ENCODE peak calls at places on chromosomes 3 and 15, in ten cellular contexts. V, U, P, R, T, N, G, L, S and I are unnamed samples.

GRCh38 chr3:32089476-32089875 is 16.9 kb upstream of the GPD1L start:
- DNase-seq in L (no peak), V (no peak), N (no peak), G (no peak), U (no peak), S (no peak), P (no peak), R (no peak), T (no peak), I (no peak)

GRCh38 chr3:196159952-196160804 is 51.0 kb downstream of the ZDHHC19 start:
- DNase-seq in N (peak), R (no peak), L (peak), U (peak), S (peak), G (no peak), T (no peak), P (peak), V (peak), I (no peak)

GRCh38 chr3:13343601-13344000 is 76.5 kb downstream of the NUP210 start:
- DNase-seq in R (no peak), G (no peak), V (no peak), P (no peak), U (no peak), T (no peak), N (no peak), L (no peak), S (peak), I (no peak)

GRCh38 chr3:46876313-46877300 is 914 bp upstream of the PTH1R start:
- DNase-seq in S (no peak), P (no peak), L (no peak), N (no peak), G (no peak), U (no peak), R (no peak), V (no peak), T (no peak), I (no peak)

GRCh38 chr15:55407631-55407948 is 569 bp downstream of the CCPG1 start:
- DNase-seq in S (no peak), V (no peak), U (no peak), T (no peak), N (no peak), G (no peak), L (peak), P (no peak), R (no peak), I (no peak)

GRCh38 chr3:128459451-128459820 is 7.3 kb downstream of the DNAJB8 start:
- DNase-seq in R (no peak), L (no peak), T (no peak), U (no peak), V (no peak), G (no peak), S (no peak), P (no peak), N (no peak), I (no peak)

GRCh38 chr3:13042127-13042931 is 30.9 kb downstream of the IQSEC1 start:
- DNase-seq in R (peak), U (no peak), G (peak), L (no peak), T (no peak), S (no peak), P (no peak), N (no peak), V (no peak), I (no peak)

GRCh38 chr3:151135548-151136337 is 50.3 kb downstream of the MED12L start:
- DNase-seq in U (peak), S (peak), L (no peak), T (no peak), G (no peak), P (no peak), N (no peak), R (no peak), V (no peak), I (peak)

GRCh38 chr15:100348578-100348977 is 6.8 kb upstream of the ADAMTS17 start:
- DNase-seq in R (no peak), P (no peak), L (no peak), T (no peak), G (no peak), S (no peak), U (no peak), V (peak), N (no peak), I (no peak)

GRCh38 chr3:111541391-111541790 is 606 bp upstream of the CD96 start:
- DNase-seq in S (no peak), G (no peak), L (no peak), V (no peak), T (no peak), U (no peak), P (no peak), N (no peak), R (no peak), I (no peak)

GRCh38 chr15:75725021-75725718 is 12.5 kb upstream of the CSPG4 start:
- DNase-seq in U (no peak), S (no peak), T (no peak), P (no peak), G (no peak), N (no peak), R (peak), L (no peak), V (no peak), I (no peak)

GRCh38 chr3:21484323-21485154 is 266.5 kb downstream of the ZNF385D start:
- DNase-seq in T (no peak), G (peak), L (peak), P (peak), R (peak), N (peak), V (peak), U (peak), S (peak), I (no peak)

DNA sequence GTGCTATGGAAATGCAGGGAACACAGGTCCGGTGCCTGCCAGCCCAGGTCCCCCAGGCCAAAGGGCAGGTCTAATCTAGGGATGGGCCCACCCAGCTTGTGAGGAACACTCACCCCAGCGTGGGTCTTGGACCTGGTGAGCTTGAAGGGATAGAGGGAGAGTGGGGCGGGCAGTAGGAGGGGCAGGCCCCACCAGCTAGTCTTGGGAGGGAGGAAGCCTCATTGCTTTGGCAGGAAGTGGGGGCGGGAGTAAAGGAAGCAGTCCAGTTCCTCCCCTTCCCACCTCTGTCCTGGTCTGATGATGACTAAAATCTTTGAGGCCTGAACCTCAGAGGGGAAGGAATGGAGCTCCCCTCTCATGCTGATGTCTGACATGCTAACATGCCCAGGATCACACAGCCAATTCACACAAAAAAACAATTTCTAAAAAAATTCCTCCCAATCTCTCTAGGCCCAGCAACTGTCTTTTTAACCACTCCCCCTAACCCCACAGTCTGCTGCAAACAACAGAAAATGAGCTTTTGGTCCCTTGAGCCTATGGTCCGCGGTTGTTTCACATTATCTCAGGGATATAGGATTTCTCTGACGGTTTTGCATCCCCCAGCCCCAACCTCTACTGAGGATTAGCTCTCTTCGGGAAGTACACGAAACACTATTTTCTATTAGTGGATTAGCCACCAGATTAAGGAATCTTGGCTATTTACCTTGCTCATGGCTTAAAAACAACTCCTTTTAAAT is 30.7 kb upstream of the DUSP7 start:
- DNase-seq in S (peak), L (no peak), V (no peak), G (peak), U (peak), P (no peak), R (no peak), T (no peak), N (no peak), I (no peak)
- H3K27ac ChIP-seq in S (peak), L (no peak), V (no peak), G (no peak), U (no peak), P (no peak), R (no peak), T (peak), N (no peak), I (no peak)

DNA sequence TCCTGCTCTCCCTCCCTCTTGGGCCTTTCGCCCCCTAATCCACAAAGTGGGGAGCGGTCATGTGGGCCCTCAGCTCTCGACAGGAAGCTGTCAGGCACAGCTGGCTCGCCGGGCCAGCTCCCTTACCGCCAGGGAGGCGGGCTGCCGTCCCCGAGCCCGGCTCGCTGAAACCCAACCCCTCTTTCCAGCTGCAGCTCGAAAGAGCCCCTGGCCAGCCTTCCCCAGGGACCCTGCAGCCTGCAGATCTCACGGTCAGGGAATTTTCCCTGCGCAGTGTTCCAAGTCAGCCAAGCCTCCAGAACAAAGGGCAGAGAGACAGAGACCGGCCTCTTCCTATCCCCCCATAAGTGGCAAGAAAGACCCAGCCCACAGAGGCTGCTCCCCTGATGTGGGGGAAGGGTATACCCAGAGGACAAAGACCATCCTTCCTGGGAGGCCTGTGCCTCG is 32.8 kb downstream of the MAGEF1 start:
- DNase-seq in S (no peak), P (peak), L (peak), U (no peak), N (no peak), R (peak), G (peak), T (no peak), V (peak), I (no peak)
- H3K27ac ChIP-seq in S (no peak), P (no peak), L (no peak), U (no peak), N (no peak), R (peak), G (no peak), T (peak), V (peak), I (no peak)

DNA sequence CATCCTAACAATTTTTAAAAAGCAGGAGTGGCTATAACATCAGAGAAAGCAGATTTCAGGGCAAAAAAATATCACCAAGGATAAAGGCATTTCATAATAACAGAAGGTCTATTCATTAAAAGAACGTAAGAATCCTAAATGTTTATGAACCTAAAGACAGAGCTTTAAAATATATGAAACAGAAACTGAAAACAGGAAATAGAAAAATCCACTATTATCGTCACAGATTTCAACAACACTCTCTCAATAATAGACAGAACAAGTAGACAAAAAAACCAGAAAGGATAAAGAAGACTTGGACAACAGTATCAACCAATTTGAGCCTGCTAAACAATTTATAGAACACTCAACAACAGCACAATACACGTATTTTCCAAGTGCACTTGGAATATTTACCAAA is 71.4 kb downstream of the FBXL22 start:
- DNase-seq in N (no peak), R (no peak), V (no peak), S (no peak), G (no peak), P (no peak), T (no peak), L (no peak), U (peak), I (no peak)
- H3K27ac ChIP-seq in N (no peak), R (no peak), V (no peak), S (no peak), G (no peak), P (no peak), T (no peak), L (no peak), U (peak), I (peak)

DNA sequence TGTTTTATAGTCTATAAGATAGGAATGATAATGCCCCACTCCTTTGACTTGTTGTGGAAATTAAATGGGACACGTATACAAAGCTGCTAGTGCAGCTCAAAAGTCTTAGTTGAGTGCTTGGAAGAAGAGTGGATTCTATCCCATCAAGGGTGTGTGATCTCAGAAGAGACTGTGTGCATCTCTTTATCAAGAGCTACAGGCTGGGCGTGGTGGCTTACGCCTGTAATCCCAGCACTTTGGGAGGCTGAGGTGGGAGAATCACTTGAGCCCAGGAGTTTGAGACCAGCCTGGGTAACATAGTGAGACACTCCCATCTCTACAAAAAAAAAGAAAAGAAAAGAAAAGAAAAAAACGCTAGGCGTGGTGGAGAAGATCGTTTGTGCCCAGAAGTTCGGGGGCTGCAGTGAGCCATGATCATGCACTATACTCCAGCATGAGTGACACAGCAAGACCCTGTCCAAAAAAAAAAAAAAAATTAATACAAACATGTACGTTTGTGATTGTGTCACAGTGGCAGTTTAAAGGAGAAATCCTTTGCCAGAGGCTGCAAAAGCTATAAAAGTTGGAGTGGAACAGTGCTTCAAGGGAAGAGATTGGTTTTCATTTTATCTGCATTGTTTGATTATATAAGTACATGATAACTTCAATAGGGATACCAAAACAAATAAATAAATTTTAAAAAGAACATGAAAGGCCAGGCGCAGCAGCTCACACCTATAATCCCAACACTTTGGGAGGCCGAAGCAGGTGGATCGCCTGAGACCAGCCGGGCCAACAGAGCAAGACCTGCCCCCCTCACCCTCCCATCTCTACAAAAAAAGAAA is 895 bp upstream of the DIS3L start:
- DNase-seq in P (no peak), N (no peak), T (no peak), R (no peak), V (no peak), L (no peak), S (peak), G (no peak), U (no peak), I (no peak)
- H3K27ac ChIP-seq in P (no peak), N (peak), T (no peak), R (peak), V (no peak), L (no peak), S (peak), G (no peak), U (peak), I (peak)

GRCh38 chr15:73931441-73931840 is 5.2 kb downstream of the LOXL1 start:
- DNase-seq in T (no peak), U (no peak), G (peak), S (no peak), R (peak), V (no peak), P (no peak), N (no peak), L (no peak), I (no peak)
- H3K27ac ChIP-seq in T (no peak), U (no peak), G (no peak), S (no peak), R (no peak), V (no peak), P (peak), N (no peak), L (peak), I (no peak)